ENCODE peak calls at places on chromosome 9, in seven cellular contexts. G is HepG2, B is HCT116, R is GM12878, M is SK-N-SH, E is K562, P is H1. J is an unnamed sample.

GRCh38 chr9:84384617-84385016 is 44.1 kb upstream of the SLC28A3 start:
- DNase-seq in G (no peak), B (no peak), R (no peak), M (no peak), E (no peak), P (no peak), J (no peak)

GRCh38 chr9:37693265-37693664 is 42.5 kb downstream of the FRMPD1 start:
- DNase-seq in G (no peak), B (no peak), R (no peak), M (no peak), E (no peak), P (no peak), J (no peak)

GRCh38 chr9:135479469-135480052 is at the start of gene PPP1R26:
- DNase-seq in G (no peak), B (no peak), R (no peak), M (peak; percentile 94), E (peak; percentile 26), P (no peak), J (peak; percentile 42)

GRCh38 chr9:134994926-134995791 is 77.4 kb upstream of the FCN1 start:
- DNase-seq in G (no peak), B (no peak), R (no peak), M (no peak), E (no peak), P (no peak), J (no peak)

GRCh38 chr9:127067603-127068220 is 54.7 kb downstream of the ANGPTL2 start:
- DNase-seq in G (no peak), B (peak; percentile 43), R (no peak), M (no peak), E (no peak), P (peak; percentile 35), J (no peak)

GRCh38 chr9:21030389-21031035 is 928 bp downstream of the HACD4 start:
- DNase-seq in G (no peak), B (no peak), R (peak; percentile 52), M (no peak), E (no peak), P (no peak), J (peak; percentile 13)

GRCh38 chr9:128127568-128127989 is at the start of gene PTGES2:
- DNase-seq in G (peak; percentile 68), B (peak; percentile 68), R (no peak), M (peak; percentile 91), E (peak; percentile 92), P (peak; percentile 80), J (peak; percentile 94)

GRCh38 chr9:14722391-14723035 is at the start of gene CER1:
- DNase-seq in G (no peak), B (no peak), R (no peak), M (no peak), E (no peak), P (peak; percentile 62), J (no peak)

GRCh38 chr9:18605763-18606162 is 131.8 kb downstream of the ADAMTSL1 start:
- DNase-seq in G (no peak), B (no peak), R (no peak), M (no peak), E (no peak), P (no peak), J (no peak)

GRCh38 chr9:105050296-105050695 is 122.3 kb upstream of the ABCA1 start:
- DNase-seq in G (no peak), B (no peak), R (no peak), M (no peak), E (no peak), P (no peak), J (no peak)

GRCh38 chr9:33374190-33374589 is 28.2 kb downstream of the AQP7 start:
- DNase-seq in G (no peak), B (no peak), R (no peak), M (no peak), E (no peak), P (no peak), J (no peak)

GRCh38 chr9:134283111-134283515 is 43.1 kb upstream of the RXRA start:
- DNase-seq in G (no peak), B (no peak), R (no peak), M (no peak), E (no peak), P (no peak), J (no peak)

GRCh38 chr9:95130484-95130883 is 187.0 kb downstream of the FANCC start:
- DNase-seq in G (no peak), B (no peak), R (no peak), M (no peak), E (no peak), P (no peak), J (no peak)

GRCh38 chr9:114307323-114308250 is 15.3 kb upstream of the ORM1 start:
- DNase-seq in G (no peak), B (no peak), R (no peak), M (no peak), E (no peak), P (peak; percentile 24), J (no peak)

GRCh38 chr9:128068656-128069221 is 707 bp downstream of the SLC25A25 start:
- DNase-seq in G (no peak), B (no peak), R (no peak), M (peak; percentile 43), E (no peak), P (no peak), J (peak; percentile 28)

GRCh38 chr9:129726322-129727160 is 26.3 kb downstream of the PTGES start:
- DNase-seq in G (peak; percentile 30), B (peak; percentile 64), R (no peak), M (peak; percentile 97), E (peak; percentile 88), P (peak; percentile 93), J (peak; percentile 95)
- TF ChIP-seq JUND in G (no peak), B (no peak), R (no peak), M (no peak), E (peak; percentile 50), P (no peak), J (no peak)

DNA sequence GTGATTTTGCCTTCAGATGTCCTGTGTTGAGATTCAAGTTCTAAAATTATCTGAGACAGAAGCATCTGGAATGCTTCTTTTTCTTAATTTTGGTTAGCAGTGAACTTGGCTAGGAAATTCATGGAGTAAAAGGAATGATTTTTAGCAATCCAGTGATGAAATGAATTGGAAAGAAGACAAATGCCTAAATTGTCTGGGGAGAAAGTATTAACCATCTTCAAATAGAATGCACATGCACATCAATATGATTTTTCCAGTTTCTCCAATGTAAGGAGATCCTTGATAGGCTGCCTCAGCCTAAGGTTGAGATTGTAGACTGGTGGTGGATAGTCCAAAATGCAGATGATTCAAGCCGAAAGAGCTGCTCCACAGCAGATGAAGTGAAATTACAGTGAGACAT is 106.7 kb downstream of the PCSK5 start:
- DNase-seq in G (no peak), B (no peak), R (no peak), M (no peak), E (no peak), P (no peak), J (no peak)
- TF ChIP-seq JUND in G (no peak), B (no peak), R (no peak), M (no peak), E (no peak), P (no peak), J (no peak)

GRCh38 chr9:81874926-81875325 is 53.3 kb upstream of the SPATA31D4 start:
- DNase-seq in G (no peak), B (no peak), R (no peak), M (no peak), E (no peak), P (no peak), J (peak; percentile 52)
- TF ChIP-seq JUND in G (no peak), B (no peak), R (no peak), M (no peak), E (no peak), P (no peak), J (no peak)

DNA sequence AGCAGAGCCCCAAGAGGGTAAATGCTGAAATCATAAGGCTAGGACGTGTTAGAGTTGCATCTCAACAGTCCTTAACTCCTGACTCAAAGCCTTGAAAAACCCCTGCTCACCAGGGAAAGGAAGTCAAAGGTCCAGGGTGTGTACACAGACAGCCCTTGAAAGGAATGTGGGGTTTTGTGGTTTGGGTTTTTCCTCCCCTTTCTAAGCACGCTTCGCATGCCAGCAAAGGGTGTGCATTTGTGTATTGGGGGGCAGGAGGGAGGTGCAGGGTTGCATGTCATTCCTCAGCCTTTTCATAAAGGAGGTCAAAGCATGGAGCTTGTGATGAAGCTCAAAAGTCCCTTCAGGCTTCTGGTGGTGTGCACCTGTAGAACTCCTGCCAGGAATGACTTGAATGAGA is 17.3 kb upstream of the XPA start:
- DNase-seq in G (peak; percentile 18), B (no peak), R (no peak), M (no peak), E (no peak), P (no peak), J (no peak)
- TF ChIP-seq JUND in G (no peak), B (no peak), R (no peak), M (no peak), E (no peak), P (no peak), J (no peak)

GRCh38 chr9:123399803-123400378 is 43.9 kb downstream of the CRB2 start:
- DNase-seq in G (no peak), B (no peak), R (no peak), M (peak; percentile 63), E (peak; percentile 70), P (peak; percentile 93), J (peak; percentile 36)
- TF ChIP-seq JUND in G (no peak), B (no peak), R (no peak), M (no peak), E (no peak), P (no peak), J (no peak)

GRCh38 chr9:88189371-88189770 is 51.1 kb upstream of the SPATA31C2 start:
- DNase-seq in G (no peak), B (no peak), R (no peak), M (no peak), E (no peak), P (no peak), J (no peak)
- TF ChIP-seq JUND in G (no peak), B (no peak), R (no peak), M (no peak), E (no peak), P (no peak), J (no peak)

DNA sequence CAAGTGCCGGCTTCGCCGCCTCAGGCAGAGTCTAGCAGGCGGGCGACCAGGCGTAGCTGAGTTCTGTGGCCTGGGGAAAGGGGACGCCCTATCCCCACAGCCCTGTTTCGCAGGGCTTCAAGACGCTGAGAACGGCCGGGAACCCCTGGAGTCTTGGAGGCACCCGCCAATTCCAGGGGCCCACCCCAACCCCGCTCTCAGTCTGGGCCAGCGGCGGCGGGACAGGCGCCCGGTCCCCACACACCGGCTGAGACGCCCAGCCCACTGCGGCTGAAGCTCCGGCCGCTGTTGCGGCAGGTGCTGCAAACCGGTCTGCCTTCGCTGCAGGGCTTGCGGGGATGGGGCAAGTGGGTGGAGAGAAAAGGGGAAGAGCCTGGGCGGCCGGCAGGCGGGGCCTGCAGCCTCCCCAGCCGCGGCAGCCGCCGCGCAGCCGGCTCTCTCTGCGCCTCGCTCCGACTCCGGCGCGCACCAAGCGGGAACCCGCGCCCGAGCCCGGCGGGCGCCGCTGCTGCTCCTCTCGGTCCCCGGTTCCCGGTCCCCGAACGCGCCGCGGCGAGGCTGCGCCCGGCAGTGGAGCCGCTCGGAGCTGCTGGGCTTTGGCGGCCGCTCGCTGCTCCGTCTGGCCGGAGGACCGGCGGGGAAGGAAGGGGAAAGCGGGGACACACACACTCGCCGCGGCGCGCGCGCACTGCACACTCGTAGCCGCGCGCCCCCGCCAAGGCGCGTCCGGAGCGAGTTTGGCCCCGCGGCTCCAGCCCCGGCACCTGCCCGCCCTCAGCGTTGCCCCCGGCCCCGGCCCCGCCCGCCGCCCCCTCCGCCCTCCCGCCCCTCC is at the start of gene PIP5K1B:
- DNase-seq in G (peak; percentile 70), B (no peak), R (no peak), M (peak; percentile 47), E (peak; percentile 84), P (peak; percentile 82), J (peak; percentile 84)
- TF ChIP-seq JUND in G (no peak), B (no peak), R (no peak), M (no peak), E (no peak), P (no peak), J (no peak)

GRCh38 chr9:28121353-28121752 is 548.1 kb upstream of the C9orf72 start:
- DNase-seq in G (no peak), B (no peak), R (no peak), M (peak; percentile 45), E (no peak), P (no peak), J (no peak)
- TF ChIP-seq JUND in G (no peak), B (no peak), R (no peak), M (no peak), E (no peak), P (no peak), J (no peak)